ENCODE peak calls at places on chromosomes 1 and 21, in six cellular contexts. A is CD8-positive, alpha-beta memory T cell; N is iris pigment epithelial cell; K is NT2/D1; S is fibroblast of pulmonary artery; F is NCI-H1105 treated with DMSO at 0.1 percent for 48 hours. H is an unnamed sample.

GRCh38 chr1:15245593-15246325 is 1.3 kb upstream of the FHAD1 start:
- DNase-seq in A (no peak), N (peak; percentile 70), K (no peak), S (peak; percentile 81), F (no peak), H (peak; percentile 30)

GRCh38 chr1:21933397-21934248 is 3.5 kb downstream of the HSPG2 start:
- DNase-seq in A (no peak), N (no peak), K (no peak), S (no peak), F (peak; percentile 79), H (no peak)

GRCh38 chr1:183331095-183331742 is 87.0 kb downstream of the NMNAT2 start:
- DNase-seq in A (no peak), N (no peak), K (peak; percentile 72), S (no peak), F (no peak), H (no peak)

GRCh38 chr1:47128221-47128620 is 9.0 kb upstream of the CYP4A22 start:
- DNase-seq in A (no peak), N (no peak), K (no peak), S (no peak), F (no peak), H (no peak)

GRCh38 chr1:214717323-214717722 is 114.3 kb downstream of the CENPF start:
- DNase-seq in A (no peak), N (no peak), K (no peak), S (no peak), F (no peak), H (no peak)

GRCh38 chr1:56061824-56062223 is 517.5 kb downstream of the PLPP3 start:
- DNase-seq in A (no peak), N (no peak), K (no peak), S (no peak), F (no peak), H (peak; percentile 49)

GRCh38 chr1:89802036-89802435 is 18.8 kb upstream of the LRRC8D start:
- DNase-seq in A (no peak), N (no peak), K (no peak), S (no peak), F (peak; percentile 51), H (no peak)

GRCh38 chr1:156033011-156033410 is 12.3 kb upstream of the SSR2 start:
- DNase-seq in A (no peak), N (peak; percentile 38), K (no peak), S (peak; percentile 40), F (no peak), H (no peak)

GRCh38 chr21:33025106-33025470 is 647 bp upstream of the OLIG2 start:
- DNase-seq in A (no peak), N (no peak), K (peak; percentile 68), S (no peak), F (peak; percentile 41), H (no peak)

GRCh38 chr1:44660176-44660575 is 14.1 kb downstream of the TMEM53 start:
- DNase-seq in A (no peak), N (no peak), K (no peak), S (peak; percentile 26), F (peak; percentile 78), H (no peak)

H was measured in OCI-M1.